ENCODE peak calls at places on chromosomes 16 and 17, in eight cellular contexts. Y is hypothalamus; T is nucleus accumbens; F is hepatocyte; A is GM06990; V is HFF-Myc; L is HT-29; B is activated T-helper 1 cell treated with anti-CD3 and anti-CD28 coated beads, Interleukin-2, amount 50 U/mL, for 16 hours. O is an unnamed sample.

GRCh38 chr16:89709166-89709565 is 7.7 kb upstream of the SPATA2L start:
- DNase-seq in T (no peak), B (no peak), Y (no peak), F (no peak), V (no peak), L (no peak), A (no peak), O (no peak)

GRCh38 chr16:80150978-80151705 is 389.7 kb upstream of the DYNLRB2 start:
- DNase-seq in A (no peak), Y (no peak), F (no peak), T (no peak), B (no peak), L (no peak), V (no peak), O (no peak)

GRCh38 chr17:2928294-2928890 is 132.2 kb downstream of the RAP1GAP2 start:
- DNase-seq in V (no peak), B (no peak), T (no peak), F (peak; percentile 27), L (no peak), A (no peak), Y (no peak), O (no peak)

GRCh38 chr17:50817838-50818237 is 17.5 kb upstream of the WFIKKN2 start:
- DNase-seq in A (no peak), L (no peak), T (no peak), B (no peak), F (no peak), V (no peak), Y (no peak), O (no peak)

GRCh38 chr16:48542020-48542473 is 67.9 kb downstream of the N4BP1 start:
- DNase-seq in L (peak; percentile 46), B (no peak), T (peak; percentile 74), Y (no peak), A (no peak), V (no peak), F (peak; percentile 41), O (peak; percentile 70)

GRCh38 chr16:17556276-17557052 is 85.7 kb upstream of the XYLT1 start:
- DNase-seq in T (no peak), L (peak; percentile 41), V (no peak), Y (no peak), F (peak; percentile 47), B (no peak), A (no peak), O (no peak)

GRCh38 chr17:2853722-2854580 is 57.7 kb downstream of the RAP1GAP2 start:
- DNase-seq in B (no peak), V (no peak), Y (no peak), A (no peak), T (no peak), F (peak; percentile 74), L (no peak), O (no peak)

GRCh38 chr17:49646391-49647255 is 31.3 kb downstream of the SPOP start:
- DNase-seq in Y (no peak), B (peak; percentile 3), F (peak; percentile 27), A (peak; percentile 29), L (no peak), T (no peak), V (peak; percentile 14), O (no peak)

GRCh38 chr17:57794841-57795240 is 49.7 kb upstream of the CCDC182 start:
- DNase-seq in A (no peak), B (no peak), T (no peak), L (no peak), Y (no peak), V (no peak), F (no peak), O (no peak)

GRCh38 chr16:81646561-81646960 is 132.5 kb upstream of the PLCG2 start:
- DNase-seq in Y (no peak), F (no peak), T (no peak), L (no peak), A (no peak), B (no peak), V (no peak), O (no peak)

GRCh38 chr16:23072769-23073549 is 76.3 kb downstream of the USP31 start:
- DNase-seq in Y (no peak), F (no peak), B (no peak), V (no peak), L (no peak), T (no peak), A (no peak), O (no peak)

GRCh38 chr17:83192161-83192788 is 112.9 kb downstream of the METRNL start:
- DNase-seq in V (no peak), Y (no peak), A (no peak), T (no peak), B (no peak), L (no peak), F (no peak), O (no peak)

GRCh38 chr17:39621523-39622379 is 5.0 kb upstream of the PPP1R1B start:
- DNase-seq in V (peak; percentile 56), L (peak; percentile 94), T (peak; percentile 87), A (peak; percentile 79), F (peak; percentile 89), B (peak; percentile 82), Y (peak; percentile 44), O (peak; percentile 49)

GRCh38 chr17:41787021-41787418 is 509 bp upstream of the JUP start:
- DNase-seq in Y (no peak), T (no peak), A (no peak), F (no peak), V (no peak), B (no peak), L (no peak), O (no peak)

GRCh38 chr17:6815775-6816174 is 15.8 kb downstream of the TEKT1 start:
- DNase-seq in T (no peak), Y (no peak), B (no peak), L (no peak), V (no peak), F (no peak), A (no peak), O (no peak)

GRCh38 chr17:54324813-54325212 is 502.1 kb downstream of the KIF2B start:
- DNase-seq in Y (no peak), V (no peak), B (no peak), A (no peak), T (no peak), L (no peak), F (no peak), O (no peak)

GRCh38 chr17:36544049-36544319 is 735 bp upstream of the GGNBP2 start:
- DNase-seq in B (no peak), V (no peak), T (peak; percentile 25), L (no peak), Y (no peak), F (peak; percentile 72), A (no peak), O (no peak)

GRCh38 chr17:68198931-68199836 is 48.7 kb upstream of the AMZ2 start:
- DNase-seq in Y (no peak), B (no peak), A (peak; percentile 52), T (no peak), L (no peak), F (peak; percentile 29), V (no peak), O (no peak)

GRCh38 chr17:917391-917811 is 62.2 kb downstream of the NXN start:
- DNase-seq in B (no peak), F (no peak), Y (no peak), T (no peak), A (no peak), V (no peak), L (no peak), O (no peak)

GRCh38 chr17:82876602-82877391 is 37.0 kb upstream of the ZNF750 start:
- DNase-seq in Y (no peak), L (peak; percentile 89), A (no peak), F (peak; percentile 83), B (no peak), T (peak; percentile 78), V (peak; percentile 29), O (peak; percentile 32)

GRCh38 chr16:9489823-9490467 is 398.5 kb downstream of the HAPSTR1 start:
- DNase-seq in V (no peak), L (no peak), A (no peak), B (no peak), T (peak; percentile 32), Y (no peak), F (peak; percentile 21), O (peak; percentile 49)